ENCODE peak calls at places on chromosomes 7 and 10, in ten cellular contexts. L is CD4-positive, alpha-beta T cell; K is cardiac fibroblast; M is GM13976; P is transverse colon; W is gastrocnemius medialis; S is WTC11; Y is AG10803; C is left ventricle myocardium inferior; B is IMR-90. J is an unnamed sample.

GRCh38 chr7:76069238-76069638 is 21.3 kb downstream of the MDH2 start:
- DNase-seq in P (peak; percentile 59), L (no peak), C (peak; percentile 74), M (peak; percentile 30), S (peak; percentile 43), K (peak; percentile 92), W (peak; percentile 73), B (peak; percentile 97), Y (peak; percentile 90), J (no peak)

GRCh38 chr7:105721571-105722104 is 140.3 kb upstream of the EFCAB10 start:
- DNase-seq in P (no peak), Y (no peak), K (no peak), S (no peak), L (no peak), C (no peak), B (no peak), M (no peak), W (no peak), J (no peak)

GRCh38 chr7:69746383-69746782 is 148.1 kb downstream of the AUTS2 start:
- DNase-seq in P (no peak), K (no peak), W (no peak), B (no peak), Y (no peak), S (no peak), L (no peak), M (no peak), C (no peak), J (no peak)

GRCh38 chr10:77176224-77176623 is 461.4 kb downstream of the KCNMA1 start:
- DNase-seq in S (no peak), B (no peak), Y (no peak), W (no peak), L (no peak), P (no peak), M (no peak), K (no peak), C (no peak), J (no peak)

GRCh38 chr10:63348210-63348850 is 117.4 kb downstream of the JMJD1C start:
- DNase-seq in M (no peak), S (no peak), W (no peak), C (no peak), K (no peak), Y (no peak), B (peak; percentile 44), L (no peak), P (no peak), J (no peak)

GRCh38 chr7:70525991-70526390 is 606.0 kb upstream of the GALNT17 start:
- DNase-seq in B (no peak), P (no peak), S (no peak), W (no peak), C (no peak), Y (peak; percentile 11), K (no peak), L (no peak), M (no peak), J (no peak)

GRCh38 chr10:44951827-44952226 is 7.8 kb upstream of the RASSF4 start:
- DNase-seq in L (no peak), B (no peak), W (no peak), S (no peak), P (no peak), C (no peak), K (no peak), M (no peak), Y (no peak), J (no peak)

GRCh38 chr7:152590481-152590880 is 85.5 kb downstream of the XRCC2 start:
- DNase-seq in C (no peak), L (no peak), P (no peak), K (no peak), W (no peak), B (no peak), M (no peak), S (no peak), Y (no peak), J (no peak)

GRCh38 chr7:148478551-148478950 is 112.0 kb upstream of the C7orf33 start:
- DNase-seq in W (no peak), M (no peak), L (no peak), C (no peak), K (no peak), Y (no peak), P (no peak), S (no peak), B (no peak), J (no peak)

GRCh38 chr10:53434413-53434812 is 661.8 kb upstream of the MBL2 start:
- DNase-seq in K (no peak), L (no peak), M (no peak), S (no peak), W (no peak), B (no peak), Y (no peak), C (no peak), P (no peak), J (no peak)

GRCh38 chr7:26091933-26092332 is 60.1 kb upstream of the NFE2L3 start:
- DNase-seq in M (no peak), C (no peak), S (no peak), K (peak; percentile 5), Y (no peak), P (no peak), L (no peak), W (no peak), B (peak; percentile 13), J (no peak)
- TF ChIP-seq CTCF in M (no peak), C (no peak), S (no peak), K (peak; percentile 16), Y (peak; percentile 18), P (no peak), L (no peak), W (no peak), B (peak; percentile 14), J (no peak)

GRCh38 chr10:14695833-14696232 is 78.9 kb downstream of the FAM107B start:
- DNase-seq in M (no peak), C (no peak), B (no peak), W (no peak), Y (no peak), P (no peak), K (no peak), S (no peak), L (no peak), J (no peak)
- TF ChIP-seq CTCF in M (no peak), C (no peak), B (no peak), W (no peak), Y (no peak), P (no peak), K (no peak), S (no peak), L (no peak), J (no peak)

GRCh38 chr10:83164134-83164533 is 975.2 kb upstream of the GHITM start:
- DNase-seq in P (no peak), C (no peak), L (no peak), M (no peak), K (no peak), B (no peak), S (no peak), Y (no peak), W (no peak), J (no peak)
- TF ChIP-seq CTCF in P (no peak), C (no peak), L (no peak), M (no peak), K (no peak), B (no peak), S (no peak), Y (no peak), W (no peak), J (no peak)

DNA sequence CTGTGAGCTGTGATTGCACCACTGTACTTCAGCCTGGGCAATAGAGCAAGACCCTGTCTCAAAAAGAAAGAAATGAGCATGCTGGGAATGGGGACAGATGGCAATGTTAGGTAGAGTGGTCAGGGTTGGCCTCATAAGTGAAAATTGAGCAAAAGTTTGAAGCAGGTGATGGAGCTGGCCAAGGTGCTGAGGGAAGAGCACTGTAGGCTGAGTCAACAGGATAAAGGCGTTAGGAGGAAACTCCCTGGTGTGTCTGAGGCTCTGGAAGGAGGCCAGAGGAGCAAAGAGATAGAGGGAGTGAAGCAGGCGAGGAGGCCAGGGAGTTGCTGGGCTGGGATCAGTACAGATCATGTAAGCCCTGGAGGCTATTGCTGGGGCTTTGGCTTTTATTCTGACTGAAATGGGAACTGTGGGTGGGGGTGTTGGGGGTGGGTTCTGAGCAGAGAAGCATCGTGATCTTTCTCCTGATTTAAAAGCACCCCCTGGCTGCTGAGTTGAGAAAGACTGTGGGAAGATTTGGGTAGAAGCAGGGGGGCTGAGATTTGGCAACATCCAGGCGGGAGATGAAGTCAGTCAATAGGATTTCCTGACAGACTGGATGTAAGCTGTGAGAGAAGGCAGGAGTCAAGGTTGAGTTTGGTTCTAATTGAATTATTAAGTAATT is 52.5 kb upstream of the VKORC1L1 start:
- DNase-seq in K (peak; percentile 17), M (no peak), B (no peak), P (no peak), W (no peak), L (no peak), S (peak; percentile 20), C (no peak), Y (no peak), J (no peak)
- TF ChIP-seq CTCF in K (no peak), M (no peak), B (no peak), P (no peak), W (no peak), L (no peak), S (no peak), C (no peak), Y (no peak), J (peak; percentile 9)

DNA sequence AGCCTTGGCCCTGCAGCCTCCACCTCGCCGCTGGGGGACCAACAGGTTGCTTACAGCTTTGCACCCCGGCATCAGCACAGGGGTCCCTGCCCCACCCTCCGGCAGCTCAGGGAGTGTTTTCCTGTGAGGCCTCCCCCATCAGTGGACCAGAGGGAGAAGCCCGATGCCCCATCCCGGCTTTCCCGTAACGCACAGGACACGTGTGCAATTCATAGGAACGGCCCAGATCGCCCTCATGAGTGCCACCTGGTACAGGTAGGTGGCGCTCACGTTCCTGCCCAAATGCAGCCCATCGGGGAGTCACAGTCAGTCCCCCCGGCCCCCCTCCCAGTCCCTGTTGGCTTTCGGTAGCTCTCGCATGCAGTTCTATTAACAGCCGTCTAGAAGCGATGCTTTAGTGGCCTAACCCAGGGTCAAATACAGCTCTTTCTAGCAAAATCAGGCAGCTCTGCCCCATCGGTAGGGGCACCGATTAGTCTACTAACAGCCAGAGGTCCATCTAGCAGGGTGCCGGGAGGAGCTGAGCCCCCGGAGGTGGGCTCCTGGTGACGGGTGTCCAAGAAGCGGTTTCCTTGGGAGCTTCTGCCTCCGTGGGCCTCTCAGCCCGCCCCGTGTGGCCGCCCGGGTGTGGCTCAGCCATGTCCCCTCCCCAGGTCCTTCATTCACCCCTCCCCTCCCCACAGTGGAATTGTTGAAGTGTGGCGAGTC is 48.4 kb upstream of the GTF2IRD1 start:
- DNase-seq in L (no peak), S (peak; percentile 86), B (no peak), Y (no peak), M (no peak), K (no peak), C (no peak), P (no peak), W (no peak), J (no peak)
- TF ChIP-seq CTCF in L (no peak), S (peak; percentile 54), B (peak; percentile 26), Y (no peak), M (peak; percentile 14), K (no peak), C (peak; percentile 56), P (no peak), W (no peak), J (peak; percentile 45)